ENCODE peak calls at places on chromosomes 16 and 17, in eight cellular contexts. C is lower leg skin; T is CD8-positive, alpha-beta memory T cell; E is GM04504; S is choroid plexus epithelial cell; Z is stimulated activated CD4-positive, alpha-beta T cell treated with anti-CD3 and anti-CD28 coated beads, Interleukin-15, amount 100 ng/mL, for 24 hours; V is glutamatergic neuron; A is EL. I is an unnamed sample.

GRCh38 chr17:62675260-62675659 is 47.8 kb downstream of the MRC2 start:
- DNase-seq in A (no peak), T (no peak), S (no peak), V (no peak), Z (no peak), C (no peak), E (peak), I (no peak)

GRCh38 chr17:76276461-76277299 is 11.5 kb downstream of the UBALD2 start:
- DNase-seq in Z (no peak), C (no peak), V (no peak), T (no peak), A (peak), E (peak), S (no peak), I (no peak)

GRCh38 chr17:40530988-40531971 is 29.9 kb upstream of the TNS4 start:
- DNase-seq in E (no peak), S (no peak), V (no peak), A (no peak), C (no peak), T (peak), Z (peak), I (peak)

GRCh38 chr17:6548578-6549330 is 7.6 kb downstream of the PITPNM3 start:
- DNase-seq in T (no peak), E (no peak), V (no peak), Z (peak), S (no peak), A (no peak), C (no peak), I (no peak)

GRCh38 chr16:83813818-83814653 is 6.3 kb downstream of the HSBP1 start:
- DNase-seq in C (peak), Z (no peak), S (peak), E (peak), A (peak), V (no peak), T (no peak), I (no peak)

GRCh38 chr16:11681526-11681925 is 13.3 kb downstream of the SNN start:
- DNase-seq in Z (no peak), A (no peak), C (no peak), E (no peak), T (no peak), S (no peak), V (no peak), I (no peak)

GRCh38 chr16:88069397-88070168 is 118.3 kb downstream of the BANP start:
- DNase-seq in C (no peak), V (peak), S (no peak), T (no peak), A (no peak), E (no peak), Z (no peak), I (no peak)

GRCh38 chr17:79658811-79659207 is 48.0 kb upstream of the RBFOX3 start:
- DNase-seq in E (no peak), Z (peak), C (no peak), A (peak), T (no peak), V (peak), S (peak), I (peak)

GRCh38 chr17:48160177-48160967 is 52.8 kb downstream of the SNX11 start:
- DNase-seq in E (no peak), C (no peak), V (no peak), Z (no peak), A (no peak), S (no peak), T (no peak), I (peak)

GRCh38 chr16:70160821-70161220 is 12.8 kb upstream of the CLEC18C start:
- DNase-seq in Z (no peak), A (no peak), E (no peak), T (no peak), V (no peak), C (peak), S (no peak), I (no peak)

GRCh38 chr16:24800586-24800985 is 45.2 kb upstream of the SLC5A11 start:
- DNase-seq in C (no peak), V (no peak), A (peak), T (no peak), E (no peak), S (peak), Z (no peak), I (no peak)

GRCh38 chr17:4499431-4500187 is 928 bp downstream of the SPNS2 start:
- DNase-seq in V (peak), E (no peak), C (no peak), Z (peak), S (no peak), A (no peak), T (no peak), I (peak)

GRCh38 chr16:9099131-9099625 is 7.7 kb downstream of the HAPSTR1 start:
- DNase-seq in S (no peak), T (no peak), E (no peak), V (no peak), Z (peak), A (no peak), C (no peak), I (no peak)

GRCh38 chr16:81523387-81524115 is 78.9 kb downstream of the CMIP start:
- DNase-seq in Z (no peak), S (peak), A (peak), C (peak), T (peak), V (no peak), E (peak), I (no peak)

GRCh38 chr16:3145660-3146059 is 10.8 kb downstream of the ZNF213 start:
- DNase-seq in T (no peak), A (no peak), Z (no peak), S (no peak), V (no peak), E (no peak), C (no peak), I (no peak)